ENCODE peak calls at places on chromosomes 4 and X, in four cellular contexts. K, V, N and Z are unnamed samples.
A peak's percentile ranks its signal among the peaks of the same experiment; 100 is the strongest.

GRCh38 chrX:70439016-70439415 is 5.6 kb upstream of the DLG3 start:
- DNase-seq in K (no peak), V (no peak), N (no peak), Z (peak; percentile 5)

GRCh38 chrX:12701625-12702024 is 89.6 kb upstream of the PRPS2 start:
- DNase-seq in K (peak; percentile 9), V (peak; percentile 23), N (peak; percentile 53), Z (peak; percentile 35)

GRCh38 chr4:155941085-155941484 is 12.6 kb downstream of the CTSO start:
- DNase-seq in K (no peak), V (no peak), N (no peak), Z (no peak)

GRCh38 chrX:53583571-53583970 is 102.9 kb downstream of the HUWE1 start:
- DNase-seq in K (no peak), V (no peak), N (no peak), Z (no peak)

GRCh38 chr4:85650908-85651307 is 176.0 kb downstream of the ARHGAP24 start:
- DNase-seq in K (no peak), V (no peak), N (no peak), Z (no peak)

GRCh38 chr4:38490753-38491446 is 173.1 kb upstream of the KLF3 start:
- DNase-seq in K (no peak), V (no peak), N (no peak), Z (no peak)

GRCh38 chr4:186592450-186592849 is 37.1 kb upstream of the MTNR1A start:
- DNase-seq in K (no peak), V (no peak), N (no peak), Z (no peak)

GRCh38 chr4:2258091-2259035 is 3.5 kb downstream of the MXD4 start:
- DNase-seq in K (no peak), V (no peak), N (no peak), Z (no peak)

GRCh38 chr4:161003418-161004057 is 1160.3 kb downstream of the FSTL5 start:
- DNase-seq in K (no peak), V (no peak), N (no peak), Z (no peak)

GRCh38 chr4:85489273-85489672 is 14.3 kb downstream of the ARHGAP24 start:
- DNase-seq in K (no peak), V (no peak), N (peak; percentile 41), Z (peak; percentile 77)

GRCh38 chrX:12988797-12989196 is 13.9 kb downstream of the TMSB4X start:
- DNase-seq in K (no peak), V (no peak), N (no peak), Z (no peak)

GRCh38 chr4:8646296-8647093 is 53.9 kb downstream of the CPZ start:
- DNase-seq in K (no peak), V (peak; percentile 23), N (no peak), Z (no peak)

GRCh38 chrX:6574762-6575161 is 39.8 kb upstream of the VCX3A start:
- DNase-seq in K (peak; percentile 3), V (no peak), N (peak; percentile 33), Z (no peak)

GRCh38 chrX:119669424-119670037 is 23.4 kb downstream of the SEPTIN6 start:
- DNase-seq in K (no peak), V (no peak), N (no peak), Z (peak; percentile 93)

GRCh38 chr4:109465065-109465464 is 31.4 kb downstream of the SEC24B start:
- DNase-seq in K (no peak), V (no peak), N (no peak), Z (no peak)

GRCh38 chr4:109207060-109207459 is 95.4 kb downstream of the COL25A1 start:
- DNase-seq in K (no peak), V (no peak), N (no peak), Z (no peak)

GRCh38 chrX:96713303-96713702 is 28.7 kb downstream of the DIAPH2 start:
- DNase-seq in K (no peak), V (no peak), N (no peak), Z (no peak)

GRCh38 chr4:173518419-173519102 is 11.5 kb downstream of the HAND2 start:
- DNase-seq in K (no peak), V (no peak), N (peak; percentile 58), Z (peak; percentile 67)

GRCh38 chr4:174119818-174120217 is 163.6 kb downstream of the FBXO8 start:
- DNase-seq in K (no peak), V (no peak), N (no peak), Z (peak; percentile 44)

GRCh38 chr4:12993923-12994322 is 490.2 kb downstream of the RAB28 start:
- DNase-seq in K (no peak), V (no peak), N (peak; percentile 51), Z (no peak)

GRCh38 chrX:40012800-40013682 is 84.7 kb downstream of the BCOR start:
- DNase-seq in K (no peak), V (no peak), N (peak; percentile 64), Z (peak; percentile 81)

GRCh38 chrX:71496476-71496875 is 36.4 kb upstream of the OGT start:
- DNase-seq in K (no peak), V (no peak), N (no peak), Z (no peak)

GRCh38 chr4:55791666-55792065 is 27.9 kb upstream of the EXOC1L start:
- DNase-seq in K (no peak), V (no peak), N (no peak), Z (peak; percentile 1)

GRCh38 chr4:88021824-88022223 is 14.4 kb downstream of the PKD2 start:
- DNase-seq in K (no peak), V (no peak), N (no peak), Z (peak; percentile 91)

GRCh38 chr4:88015659-88016295 is 8.3 kb downstream of the PKD2 start:
- DNase-seq in K (no peak), V (no peak), N (no peak), Z (no peak)

GRCh38 chr4:88017516-88018302 is 10.3 kb downstream of the PKD2 start:
- DNase-seq in K (no peak), V (no peak), N (no peak), Z (peak; percentile 96)

GRCh38 chr4:88022289-88022688 is 14.9 kb downstream of the PKD2 start:
- DNase-seq in K (no peak), V (no peak), N (no peak), Z (peak; percentile 81)

DNA sequence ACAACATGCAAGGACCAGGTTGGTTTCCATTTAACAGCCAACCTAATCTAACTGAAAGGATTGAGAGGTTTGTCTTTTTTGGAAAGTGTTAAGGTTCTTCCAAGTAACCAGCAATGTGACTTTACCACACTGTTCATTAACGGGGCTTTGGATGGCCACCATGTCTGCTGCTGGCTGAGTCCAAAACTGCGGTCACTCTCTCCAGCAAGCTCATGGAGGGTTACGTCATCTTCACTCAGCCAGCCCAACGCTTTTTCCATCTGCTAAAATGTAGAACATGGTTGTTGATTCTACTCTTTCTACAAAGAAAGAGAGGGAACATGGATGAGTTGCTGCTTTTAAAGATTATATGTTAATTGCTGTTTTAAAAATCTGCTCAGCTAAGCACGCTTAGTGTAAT is 11.0 kb downstream of the PKD2 start:
- DNase-seq in K (no peak), V (no peak), N (no peak), Z (peak; percentile 57)
- H2BK12ac ChIP-seq in K (no peak overlapping the region), V (no peak overlapping the region), N (no peak overlapping the region), Z (no peak overlapping the region)

DNA sequence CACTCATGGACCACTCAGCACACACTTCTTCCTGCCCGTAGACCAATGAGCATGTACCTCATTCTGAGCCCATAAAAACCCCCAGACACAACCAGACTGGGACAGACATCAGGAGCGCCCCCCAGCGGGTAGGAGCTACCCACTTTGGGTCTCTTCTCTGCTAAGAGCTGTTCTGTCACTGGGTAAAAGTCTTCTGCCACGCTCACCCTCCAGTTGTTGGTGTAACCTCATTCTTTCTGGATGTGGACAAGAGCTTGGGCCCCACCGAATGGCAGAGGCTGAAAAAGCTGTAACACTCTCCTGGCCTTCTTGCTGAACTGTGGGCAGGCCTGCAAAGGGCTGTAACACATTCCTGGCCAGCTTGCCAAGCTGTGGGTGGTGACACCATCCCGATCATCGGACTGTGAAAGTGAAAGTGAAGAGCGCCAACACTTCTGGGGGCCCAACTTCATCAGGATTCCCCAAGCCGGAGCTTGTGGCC is 137.6 kb downstream of the TECRL start:
- DNase-seq in K (no peak), V (no peak), N (peak; percentile 27), Z (no peak)
- H2BK15ac ChIP-seq in K (no peak overlapping the region), V (no peak overlapping the region), N (no peak overlapping the region), Z (no peak overlapping the region)

DNA sequence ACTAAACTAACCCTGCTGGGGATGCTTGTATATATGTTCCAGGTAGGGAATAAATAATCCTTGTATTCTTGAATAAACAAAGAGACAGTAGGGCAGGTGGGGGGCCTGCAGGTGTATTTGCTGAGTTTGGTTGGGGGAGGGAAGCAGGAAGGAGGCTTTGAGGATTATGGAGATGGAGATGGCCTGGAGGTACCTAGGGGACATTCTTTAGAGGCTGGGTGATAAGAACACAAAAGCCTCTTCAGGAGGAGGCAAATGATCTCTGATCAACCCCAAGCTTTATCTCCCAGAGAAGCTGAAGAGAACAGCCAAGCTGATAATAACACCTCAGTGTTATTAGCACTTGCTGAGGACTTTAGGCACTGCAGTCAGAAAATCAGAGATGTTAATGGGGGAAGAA is 187.7 kb downstream of the MGST2 start:
- DNase-seq in K (no peak), V (no peak), N (peak; percentile 66), Z (no peak)
- H3K4me1 ChIP-seq in K (peaks cover 4% of the 10 kb centered on the region), V (peaks cover 22% of the 10 kb centered on the region), N (peaks cover 7% of the 10 kb centered on the region), Z (no peaks in the 10 kb centered on the region)

GRCh38 chr4:95532305-95532704 is 16.5 kb downstream of the UNC5C start:
- DNase-seq in K (no peak), V (no peak), N (no peak), Z (no peak)
- H2BK12ac ChIP-seq in K (no peak overlapping the region), V (no peak overlapping the region), N (no peak overlapping the region), Z (peak overlapping the region; percentile 82)

DNA sequence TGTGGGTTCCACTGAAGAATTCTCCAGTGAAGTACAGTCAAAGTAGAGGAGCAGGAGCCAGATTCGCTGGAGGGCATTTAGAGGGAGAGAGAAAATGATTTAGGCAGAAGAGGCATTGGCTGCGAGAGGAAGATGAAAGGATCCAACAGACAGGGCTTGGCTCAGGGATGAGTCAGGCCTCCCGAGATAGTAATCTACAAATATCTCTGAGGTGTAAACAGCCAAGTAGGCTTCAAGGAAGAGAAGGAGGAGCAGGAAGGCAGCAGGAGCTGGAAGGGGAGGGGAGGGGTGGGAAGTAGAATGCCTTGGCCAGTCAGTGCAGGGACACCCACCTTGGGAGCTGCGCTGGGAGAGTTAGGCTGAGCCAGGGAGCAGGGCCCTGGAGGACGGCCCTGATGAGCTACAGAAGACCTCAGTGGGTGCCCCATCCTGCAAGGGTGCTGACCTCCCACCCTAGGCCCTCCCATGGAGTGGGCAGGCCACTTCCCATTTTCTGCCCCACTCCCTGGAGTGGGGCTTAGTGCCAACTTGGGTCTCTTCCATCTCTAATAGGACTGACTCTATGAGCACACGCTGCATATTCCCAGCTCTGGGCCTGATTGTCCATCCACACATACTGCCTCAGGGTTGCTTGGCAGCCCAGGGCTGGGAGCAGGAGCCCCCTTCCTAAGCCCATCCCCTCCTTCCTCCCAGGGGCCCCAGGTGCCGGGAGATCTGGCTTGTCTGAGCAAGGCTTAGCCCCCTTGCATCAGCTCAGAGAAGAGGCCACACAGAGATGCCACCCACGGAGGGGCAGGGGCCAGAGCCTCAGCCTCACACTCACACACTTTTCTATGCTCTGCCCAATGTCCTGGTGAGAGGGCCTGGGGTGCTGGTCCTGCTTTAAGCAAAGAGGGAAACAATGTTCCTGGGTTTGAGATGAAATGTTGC is 55.3 kb downstream of the PJA1 start:
- DNase-seq in K (no peak), V (no peak), N (peak; percentile 33), Z (peak; percentile 81)
- H2BK15ac ChIP-seq in K (no peak overlapping the region), V (no peak overlapping the region), N (no peak overlapping the region), Z (peak overlapping the region; percentile 52)